ENCODE peak calls at places on chromosomes 4 and X, in five cellular contexts. X is GM12878, F is IMR-90, E is Panc1, L is AG10803. Q is an unnamed sample.

GRCh38 chr4:184845367-184846011 is 19.7 kb upstream of the ACSL1 start:
- DNase-seq in X (no peak), F (peak; percentile 79), E (no peak), L (peak; percentile 95), Q (peak; percentile 8)

GRCh38 chrX:103309860-103310591 is 764 bp downstream of the BEX2 start:
- DNase-seq in X (no peak), F (no peak), E (no peak), L (no peak), Q (no peak)

GRCh38 chr4:89217594-89217993 is 90.0 kb downstream of the GPRIN3 start:
- DNase-seq in X (no peak), F (no peak), E (no peak), L (no peak), Q (no peak)

GRCh38 chrX:47605024-47605423 is 14.6 kb downstream of the SYN1 start:
- DNase-seq in X (no peak), F (no peak), E (no peak), L (no peak), Q (no peak)

GRCh38 chr4:55121246-55121645 is 4.1 kb downstream of the KDR start:
- DNase-seq in X (no peak), F (no peak), E (no peak), L (no peak), Q (no peak)

GRCh38 chr4:7924570-7924969 is 15.1 kb downstream of the AFAP1 start:
- DNase-seq in X (no peak), F (no peak), E (no peak), L (no peak), Q (no peak)

GRCh38 chr4:13533670-13534343 is 10.5 kb downstream of the NKX3-2 start:
- DNase-seq in X (no peak), F (no peak), E (no peak), L (no peak), Q (no peak)

GRCh38 chr4:155403886-155404285 is 27.1 kb upstream of the MAP9 start:
- DNase-seq in X (no peak), F (peak; percentile 72), E (peak; percentile 20), L (peak; percentile 42), Q (peak; percentile 54)

DNA sequence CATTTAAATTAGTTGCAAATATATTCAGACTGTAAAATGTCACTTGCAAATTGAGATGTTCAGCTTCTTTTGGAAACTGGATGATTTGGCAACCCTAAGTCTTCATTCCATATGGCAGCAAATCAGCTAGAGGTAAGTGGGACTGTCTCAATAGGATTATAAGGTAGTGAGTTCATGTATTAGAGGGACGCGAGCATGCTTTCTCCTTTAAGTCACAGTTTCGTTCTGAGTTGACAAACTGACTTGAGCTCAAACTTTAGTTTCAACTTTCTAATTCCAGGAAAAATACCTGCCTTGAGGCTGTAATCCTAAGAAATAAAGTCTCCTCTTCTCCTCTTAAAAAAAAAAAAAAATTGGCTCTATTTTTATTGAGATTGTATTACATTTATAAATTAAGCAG is 44.2 kb upstream of the TMEM131L start:
- DNase-seq in X (no peak), F (no peak), E (no peak), L (no peak), Q (no peak)
- H3K4me3 ChIP-seq in X (no peak overlapping the region), F (no peak overlapping the region), E (no peak overlapping the region), L (no peak overlapping the region), Q (no peak overlapping the region)

GRCh38 chrX:73214366-73215094 is at the start of gene NAP1L2:
- DNase-seq in X (no peak), F (no peak), E (no peak), L (peak; percentile 0), Q (peak; percentile 0)

GRCh38 chrX:73215263-73215662 is 612 bp upstream of the NAP1L2 start:
- DNase-seq in X (no peak), F (no peak), E (no peak), L (no peak), Q (no peak)

GRCh38 chrX:73213734-73214133 is 917 bp downstream of the NAP1L2 start:
- DNase-seq in X (no peak), F (no peak), E (no peak), L (no peak), Q (no peak)
- H3K4me3 ChIP-seq in X (peak overlapping the region; percentile 54), F (no peak overlapping the region), E (peak overlapping the region; percentile 54), L (no peak overlapping the region), Q (no peak overlapping the region)

DNA sequence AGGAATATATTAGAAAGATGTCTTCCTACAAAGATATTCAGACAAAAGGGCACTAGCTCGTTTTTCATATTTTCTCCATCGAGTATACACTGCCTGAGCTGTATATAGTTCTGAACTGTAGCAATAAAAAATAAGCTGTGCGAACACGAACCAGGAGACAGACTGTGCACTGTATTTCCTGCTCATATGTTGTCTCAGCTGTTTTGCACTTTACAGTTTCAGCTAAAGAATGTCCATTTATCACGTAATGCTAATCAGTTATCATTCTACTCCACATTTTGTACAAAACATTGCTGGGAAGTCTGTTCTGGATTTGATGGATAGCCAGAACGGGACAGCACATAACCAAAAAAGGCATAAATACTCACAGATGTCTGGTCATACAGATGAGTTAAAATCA is 315.6 kb upstream of the ADGRL3 start:
- DNase-seq in X (no peak), F (no peak), E (no peak), L (peak; percentile 4), Q (no peak)
- H3K4me3 ChIP-seq in X (no peak overlapping the region), F (no peak overlapping the region), E (no peak overlapping the region), L (no peak overlapping the region), Q (no peak overlapping the region)

GRCh38 chr4:81032174-81032551 is 1.7 kb downstream of the BMP3 start:
- DNase-seq in X (no peak), F (no peak), E (no peak), L (no peak), Q (no peak)
- H3K4me3 ChIP-seq in X (no peak overlapping the region), F (no peak overlapping the region), E (no peak overlapping the region), L (no peak overlapping the region), Q (no peak overlapping the region)

DNA sequence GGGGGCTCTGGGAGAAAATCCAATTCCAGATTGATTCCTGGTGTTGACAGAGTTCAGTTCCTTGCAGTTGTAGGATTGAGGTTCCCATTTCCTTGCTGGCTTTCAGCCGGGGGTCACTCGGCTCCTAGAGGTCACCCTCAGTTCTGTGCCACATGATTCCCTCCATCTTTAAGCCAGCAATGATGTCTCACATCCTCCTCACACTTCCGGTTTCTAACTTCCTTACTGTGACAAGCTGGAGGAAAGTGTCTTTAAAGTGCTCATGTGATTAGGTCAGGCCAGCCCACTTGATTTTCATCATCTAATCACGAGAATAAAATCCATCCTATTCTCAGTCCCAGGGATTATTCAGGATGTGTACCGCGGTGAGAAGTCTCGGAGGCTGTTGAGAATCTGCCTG is 19.5 kb upstream of the SMIM31 start:
- DNase-seq in X (no peak), F (no peak), E (no peak), L (no peak), Q (no peak)
- H3K4me3 ChIP-seq in X (no peak overlapping the region), F (no peak overlapping the region), E (no peak overlapping the region), L (no peak overlapping the region), Q (no peak overlapping the region)

DNA sequence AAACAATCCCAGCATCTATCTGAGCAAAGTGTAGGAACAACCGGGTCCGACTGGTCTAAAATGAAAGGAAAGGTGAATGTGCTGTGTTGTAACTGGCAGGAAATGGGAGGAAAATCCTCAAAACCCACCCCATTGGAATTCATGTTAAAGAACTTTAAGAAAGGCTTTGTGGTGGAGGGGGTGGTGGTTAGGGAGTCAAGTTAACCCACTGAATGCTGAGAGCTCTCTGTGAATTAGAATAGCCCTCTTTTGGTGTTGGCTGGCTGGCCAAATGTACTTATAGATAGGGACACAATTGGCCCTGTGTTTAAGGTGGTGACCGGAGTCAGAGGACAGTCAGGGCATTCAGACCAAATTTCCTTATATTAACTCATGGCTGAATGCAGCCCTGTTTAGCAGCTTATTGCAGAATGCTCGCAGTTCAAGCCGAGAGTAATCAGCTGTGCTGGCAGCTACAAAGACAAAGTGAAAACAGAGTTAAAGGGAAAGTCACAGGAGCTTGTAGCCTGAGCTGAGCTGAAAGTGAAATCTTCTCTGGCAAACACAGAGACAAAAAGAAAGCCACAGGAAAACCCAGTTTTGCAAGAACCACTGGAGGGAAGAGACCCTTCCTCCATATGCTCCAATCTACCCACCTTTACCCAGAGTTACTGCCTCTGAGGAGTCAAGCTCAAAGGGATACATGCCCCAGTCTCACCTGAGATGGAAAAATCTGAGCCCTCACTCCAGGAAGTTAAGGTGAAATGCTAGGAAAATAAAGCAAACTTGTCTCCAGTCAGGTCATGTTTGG is 38.5 kb upstream of the UGT2B7 start:
- DNase-seq in X (no peak), F (peak; percentile 25), E (no peak), L (no peak), Q (peak; percentile 34)
- H3K4me3 ChIP-seq in X (peak overlapping the region; percentile 24), F (no peak overlapping the region), E (no peak overlapping the region), L (no peak overlapping the region), Q (no peak overlapping the region)

DNA sequence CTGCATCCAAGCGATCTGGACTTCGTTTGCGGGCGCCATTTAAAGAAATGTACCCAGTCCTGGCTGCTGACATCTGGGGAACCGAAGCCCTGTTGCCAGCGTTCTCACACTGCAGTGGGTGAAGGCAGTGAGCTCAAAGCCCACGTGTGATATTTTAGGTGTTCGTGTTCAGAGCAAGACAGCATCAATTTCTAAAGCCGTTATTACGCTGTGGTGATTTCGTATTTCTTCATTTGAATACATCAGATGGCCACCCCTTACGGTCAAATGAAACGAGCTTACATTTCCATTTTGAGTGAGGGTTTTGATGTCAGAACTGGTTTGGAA is 380 bp upstream of the C4orf36 start:
- DNase-seq in X (no peak), F (no peak), E (no peak), L (no peak), Q (peak; percentile 22)
- H3K4me3 ChIP-seq in X (peak overlapping the region; percentile 81), F (peak overlapping the region; percentile 77), E (peak overlapping the region; percentile 64), L (peak overlapping the region; percentile 68), Q (peak overlapping the region; percentile 73)

GRCh38 chr4:102252171-102252570 is 93.1 kb downstream of the SLC39A8 start:
- DNase-seq in X (no peak), F (no peak), E (no peak), L (no peak), Q (no peak)
- H3K4me3 ChIP-seq in X (no peak overlapping the region), F (no peak overlapping the region), E (no peak overlapping the region), L (no peak overlapping the region), Q (no peak overlapping the region)

DNA sequence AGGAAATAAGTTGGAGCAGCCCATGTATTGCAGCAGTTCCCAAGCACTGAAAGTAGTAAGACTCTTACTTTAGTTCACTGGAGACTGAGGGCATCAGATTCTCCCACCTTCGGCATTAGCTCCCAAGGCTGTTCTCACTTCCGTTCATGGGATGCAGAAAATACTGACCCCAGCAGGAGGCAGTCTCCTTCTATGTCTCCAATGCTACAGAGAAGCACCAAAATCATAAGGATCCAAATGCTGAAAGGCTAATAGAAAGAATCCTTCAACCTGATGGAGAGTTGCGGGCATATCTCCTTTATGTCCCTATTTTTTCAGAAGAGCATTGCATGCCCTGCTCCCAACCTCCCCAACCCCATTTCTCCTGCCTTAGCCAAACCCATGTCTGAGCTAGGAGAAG is 32.4 kb downstream of the ADH7 start:
- DNase-seq in X (no peak), F (no peak), E (no peak), L (no peak), Q (no peak)
- H3K4me3 ChIP-seq in X (no peak overlapping the region), F (no peak overlapping the region), E (no peak overlapping the region), L (no peak overlapping the region), Q (no peak overlapping the region)